ENCODE peak calls at places on chromosomes 16 and 17, in six cellular contexts. F, J, M, D, V and A are unnamed samples.

GRCh38 chr17:80125656-80126448 is 21.1 kb downstream of the EIF4A3 start:
- DNase-seq in F (no peak), J (no peak), M (no peak), D (no peak), V (no peak), A (peak; percentile 90)

GRCh38 chr17:3843935-3844516 is 2.0 kb downstream of the NCBP3 start:
- DNase-seq in F (peak; percentile 60), J (peak; percentile 44), M (no peak), D (no peak), V (no peak), A (no peak)

GRCh38 chr17:7838291-7839075 is 4.5 kb downstream of the KDM6B start:
- DNase-seq in F (peak; percentile 74), J (no peak), M (no peak), D (no peak), V (no peak), A (peak; percentile 70)

GRCh38 chr16:70428178-70428998 is 10.5 kb downstream of the ST3GAL2 start:
- DNase-seq in F (peak; percentile 82), J (no peak), M (peak; percentile 96), D (peak; percentile 83), V (peak; percentile 58), A (peak; percentile 88)

GRCh38 chr16:50253511-50253903 is 12.8 kb upstream of the ADCY7 start:
- DNase-seq in F (no peak), J (no peak), M (no peak), D (peak; percentile 21), V (no peak), A (peak; percentile 29)

GRCh38 chr16:31331141-31331764 is 23.7 kb upstream of the ITGAX start:
- DNase-seq in F (no peak), J (peak; percentile 24), M (no peak), D (no peak), V (no peak), A (peak; percentile 28)

GRCh38 chr17:7862692-7863437 is 5.1 kb downstream of the CYB5D1 start:
- DNase-seq in F (peak; percentile 53), J (peak; percentile 53), M (peak; percentile 62), D (no peak), V (peak; percentile 26), A (no peak)

GRCh38 chr16:72481419-72481818 is 309.5 kb upstream of the PMFBP1 start:
- DNase-seq in F (no peak), J (no peak), M (no peak), D (no peak), V (no peak), A (no peak)

GRCh38 chr16:85978976-85979375 is 80.0 kb downstream of the IRF8 start:
- DNase-seq in F (no peak), J (no peak), M (no peak), D (no peak), V (no peak), A (no peak)

GRCh38 chr17:2343421-2343820 is 6.1 kb downstream of the SGSM2 start:
- DNase-seq in F (no peak), J (no peak), M (no peak), D (no peak), V (no peak), A (no peak)

GRCh38 chr16:75938818-75939217 is 212.5 kb upstream of the CPHXL start:
- DNase-seq in F (no peak), J (no peak), M (no peak), D (no peak), V (no peak), A (peak; percentile 43)

GRCh38 chr17:16122697-16123434 is 92.5 kb downstream of the NCOR1 start:
- DNase-seq in F (no peak), J (no peak), M (no peak), D (no peak), V (no peak), A (no peak)

GRCh38 chr17:28228109-28228840 is 90.7 kb upstream of the TMEM97 start:
- DNase-seq in F (no peak), J (no peak), M (no peak), D (no peak), V (no peak), A (no peak)

GRCh38 chr17:5416886-5417285 is 2.6 kb downstream of the NUP88 start:
- DNase-seq in F (no peak), J (no peak), M (no peak), D (no peak), V (no peak), A (no peak)

GRCh38 chr16:70018254-70018653 is 67.1 kb downstream of the CLEC18A start:
- DNase-seq in F (peak; percentile 41), J (peak; percentile 61), M (peak; percentile 33), D (no peak), V (no peak), A (peak; percentile 1)

GRCh38 chr17:82095777-82096708 is 2.0 kb downstream of the FASN start:
- DNase-seq in F (no peak), J (no peak), M (no peak), D (no peak), V (no peak), A (no peak)

GRCh38 chr16:75088226-75088625 is 28.4 kb downstream of the LDHD start:
- DNase-seq in F (no peak), J (no peak), M (no peak), D (no peak), V (no peak), A (no peak)

GRCh38 chr16:4866586-4866985 is 19.3 kb downstream of the UBN1 start:
- DNase-seq in F (no peak), J (no peak), M (no peak), D (no peak), V (no peak), A (no peak)

GRCh38 chr17:1022278-1023024 is 25.5 kb downstream of the TIMM22 start:
- DNase-seq in F (no peak), J (no peak), M (peak; percentile 66), D (peak; percentile 76), V (no peak), A (no peak)

GRCh38 chr16:68091604-68092261 is 6.6 kb downstream of the NFATC3 start:
- DNase-seq in F (no peak), J (no peak), M (no peak), D (no peak), V (no peak), A (peak; percentile 23)

GRCh38 chr17:1027044-1027443 is 30.1 kb downstream of the TIMM22 start:
- DNase-seq in F (no peak), J (no peak), M (no peak), D (no peak), V (no peak), A (no peak)

GRCh38 chr16:49158029-49158642 is 123.5 kb downstream of the CBLN1 start:
- DNase-seq in F (no peak), J (no peak), M (peak; percentile 28), D (no peak), V (no peak), A (no peak)

GRCh38 chr17:79789943-79790804 is 6.7 kb downstream of the CBX8 start:
- DNase-seq in F (peak; percentile 78), J (no peak), M (no peak), D (no peak), V (no peak), A (peak; percentile 51)

GRCh38 chr17:65886240-65886639 is 305.7 kb downstream of the CEP112 start:
- DNase-seq in F (no peak), J (no peak), M (no peak), D (no peak), V (no peak), A (no peak)

GRCh38 chr17:54307326-54307725 is 484.6 kb downstream of the KIF2B start:
- DNase-seq in F (no peak), J (no peak), M (no peak), D (no peak), V (no peak), A (no peak)

GRCh38 chr16:85689285-85689949 is 663 bp upstream of the GINS2 start:
- DNase-seq in F (no peak), J (no peak), M (no peak), D (no peak), V (no peak), A (no peak)

GRCh38 chr17:36739208-36739607 is 137.8 kb downstream of the MRM1 start:
- DNase-seq in F (no peak), J (no peak), M (no peak), D (no peak), V (no peak), A (no peak)

GRCh38 chr16:10269632-10270031 is 87.4 kb upstream of the GRIN2A start:
- DNase-seq in F (no peak), J (no peak), M (no peak), D (no peak), V (no peak), A (no peak)
- H3K36me3 ChIP-seq in F (no peaks in the 10 kb centered on the region), J (no peaks in the 10 kb centered on the region), M (no peaks in the 10 kb centered on the region), D (no peaks in the 10 kb centered on the region), V (no peaks in the 10 kb centered on the region), A (no peaks in the 10 kb centered on the region)

GRCh38 chr16:23119570-23119969 is 29.7 kb downstream of the USP31 start:
- DNase-seq in F (peak; percentile 29), J (no peak), M (no peak), D (no peak), V (no peak), A (no peak)

GRCh38 chr16:23120562-23120961 is 28.7 kb downstream of the USP31 start:
- DNase-seq in F (no peak), J (no peak), M (no peak), D (no peak), V (no peak), A (no peak)

GRCh38 chr16:23122107-23122506 is 27.1 kb downstream of the USP31 start:
- DNase-seq in F (no peak), J (no peak), M (no peak), D (no peak), V (no peak), A (no peak)

GRCh38 chr16:23124315-23124714 is 24.9 kb downstream of the USP31 start:
- DNase-seq in F (no peak), J (no peak), M (no peak), D (no peak), V (no peak), A (peak; percentile 62)

DNA sequence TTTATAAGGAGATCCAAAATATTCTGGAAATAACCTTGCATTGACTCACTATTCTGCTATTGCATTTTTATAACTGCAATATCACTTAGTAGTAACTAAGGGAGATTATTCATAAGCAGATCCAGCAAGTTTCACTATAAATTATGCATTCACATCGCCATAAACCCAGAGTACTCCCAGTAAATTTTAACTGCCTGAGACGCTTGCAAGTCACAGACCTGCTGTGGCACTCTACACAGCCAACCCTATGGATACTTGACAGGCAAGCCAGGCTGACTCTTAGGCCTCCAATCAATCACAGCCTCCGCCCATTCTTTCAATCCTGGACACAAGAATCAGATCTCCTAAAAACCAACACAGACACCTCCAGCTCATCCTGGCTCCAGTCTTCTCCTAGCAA is 28.2 kb downstream of the USP31 start:
- DNase-seq in F (peak; percentile 10), J (no peak), M (no peak), D (no peak), V (no peak), A (no peak)
- H3K4me3 ChIP-seq in F (no peak overlapping the region), J (no peak overlapping the region), M (no peak overlapping the region), D (no peak overlapping the region), V (no peak overlapping the region), A (no peak overlapping the region)

GRCh38 chr16:87700406-87701065 is 65.2 kb downstream of the KLHDC4 start:
- DNase-seq in F (no peak), J (no peak), M (no peak), D (no peak), V (no peak), A (no peak)
- H3K36me3 ChIP-seq in F (peaks cover 9% of the 10 kb centered on the region), J (no peaks in the 10 kb centered on the region), M (no peaks in the 10 kb centered on the region), D (no peaks in the 10 kb centered on the region), V (no peaks in the 10 kb centered on the region), A (no peaks in the 10 kb centered on the region)

DNA sequence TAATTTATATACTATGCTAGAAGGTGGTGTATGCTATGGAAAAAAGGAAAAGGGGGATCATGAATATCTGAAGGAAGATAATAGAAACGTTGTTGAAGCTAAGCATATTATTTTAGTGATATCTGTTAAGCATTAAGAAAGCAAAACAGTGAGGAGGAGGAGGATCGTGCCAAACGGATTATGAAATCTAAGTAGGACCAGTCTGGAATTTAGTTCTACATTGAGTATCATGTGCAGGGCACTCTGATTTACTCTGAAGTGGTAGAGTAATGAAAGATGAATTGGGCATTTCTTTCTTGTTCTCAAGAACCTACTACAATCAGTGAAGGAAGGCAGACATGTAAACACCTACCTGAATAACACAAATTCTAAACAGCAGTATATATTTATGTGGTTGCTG is 195.3 kb downstream of the CYB561 start:
- DNase-seq in F (no peak), J (no peak), M (no peak), D (no peak), V (no peak), A (no peak)
- H3K4me3 ChIP-seq in F (no peak overlapping the region), J (no peak overlapping the region), M (no peak overlapping the region), D (no peak overlapping the region), V (no peak overlapping the region), A (no peak overlapping the region)